ENCODE peak calls at places on chromosomes 5 and 9, in six cellular contexts. Q is foreskin keratinocyte; U is neuronal stem cell; G is left ventricle myocardium inferior; F is PC-3; H is effector memory CD4-positive, alpha-beta T cell. N is an unnamed sample. For H3K4me1, the result is how much of the 10 kb centered on the place peaks cover.

GRCh38 chr5:40823459-40823858 is 11.6 kb downstream of the RPL37 start:
- DNase-seq in Q (no peak), U (no peak), G (no peak), F (no peak), H (no peak), N (no peak)

GRCh38 chr5:105953616-105954015 is 1717.1 kb downstream of the EFNA5 start:
- DNase-seq in Q (no peak), U (no peak), G (no peak), F (no peak), H (no peak), N (no peak)

GRCh38 chr5:54738118-54738972 is 220.8 kb downstream of the SNX18 start:
- DNase-seq in Q (no peak), U (no peak), G (peak), F (peak), H (no peak), N (peak)

GRCh38 chr5:57494104-57495098 is 11.8 kb upstream of the ACTBL2 start:
- DNase-seq in Q (peak), U (no peak), G (peak), F (peak), H (no peak), N (peak)

GRCh38 chr5:74309050-74309449 is 331.5 kb downstream of the ENC1 start:
- DNase-seq in Q (no peak), U (no peak), G (no peak), F (no peak), H (no peak), N (no peak)

GRCh38 chr5:135986891-135987401 is 32.2 kb upstream of the LECT2 start:
- DNase-seq in Q (no peak), U (no peak), G (no peak), F (no peak), H (no peak), N (no peak)

GRCh38 chr5:80739057-80739456 is 84.3 kb upstream of the DHFR start:
- DNase-seq in Q (no peak), U (no peak), G (no peak), F (no peak), H (no peak), N (no peak)

GRCh38 chr9:77426712-77427111 is 221.4 kb downstream of the GNA14 start:
- DNase-seq in Q (no peak), U (no peak), G (no peak), F (no peak), H (no peak), N (no peak)

GRCh38 chr5:23419115-23419514 is 88.3 kb upstream of the PRDM9 start:
- DNase-seq in Q (peak), U (peak), G (no peak), F (peak), H (no peak), N (no peak)

GRCh38 chr5:64273276-64273675 is 107.6 kb downstream of the RNF180 start:
- DNase-seq in Q (peak), U (no peak), G (no peak), F (no peak), H (no peak), N (no peak)

GRCh38 chr5:116859666-116860320 is 285.2 kb upstream of the SEMA6A start:
- DNase-seq in Q (no peak), U (no peak), G (no peak), F (no peak), H (no peak), N (no peak)

GRCh38 chr5:93330506-93330905 is 250.5 kb downstream of the NR2F1-AS1 start:
- DNase-seq in Q (peak), U (no peak), G (no peak), F (peak), H (no peak), N (no peak)

GRCh38 chr9:130834371-130835311 is at the start of gene ABL1:
- DNase-seq in Q (peak), U (peak), G (peak), F (peak), H (peak), N (peak)

GRCh38 chr5:65364907-65365306 is 116.8 kb downstream of the ADAMTS6 start:
- DNase-seq in Q (no peak), U (no peak), G (no peak), F (peak), H (no peak), N (no peak)

GRCh38 chr5:143636951-143637528 is 174.9 kb upstream of the HMHB1 start:
- DNase-seq in Q (no peak), U (no peak), G (no peak), F (peak), H (no peak), N (no peak)

GRCh38 chr5:128869970-128870747 is 95.1 kb upstream of the SLC27A6 start:
- DNase-seq in Q (no peak), U (peak), G (no peak), F (no peak), H (no peak), N (no peak)

GRCh38 chr9:89492586-89492985 is 5.3 kb downstream of the SEMA4D start:
- DNase-seq in Q (no peak), U (no peak), G (no peak), F (no peak), H (no peak), N (no peak)

GRCh38 chr5:61322738-61323429 is 9.2 kb upstream of the ZSWIM6 start:
- DNase-seq in Q (peak), U (no peak), G (no peak), F (peak), H (no peak), N (no peak)

GRCh38 chr5:128498844-128499455 is 39.1 kb downstream of the FBN2 start:
- DNase-seq in Q (no peak), U (no peak), G (no peak), F (peak), H (no peak), N (no peak)

GRCh38 chr5:124560370-124560769 is 186.1 kb downstream of the ZNF608 start:
- DNase-seq in Q (no peak), U (no peak), G (no peak), F (no peak), H (no peak), N (no peak)

GRCh38 chr5:139812836-139813805 is 17.5 kb downstream of the PSD2 start:
- DNase-seq in Q (no peak), U (no peak), G (no peak), F (no peak), H (no peak), N (no peak)

GRCh38 chr5:111236995-111237394 is 12.8 kb downstream of the CAMK4 start:
- DNase-seq in Q (no peak), U (no peak), G (no peak), F (no peak), H (no peak), N (no peak)

GRCh38 chr9:106860731-106861584 is 2.0 kb upstream of the ZNF462 start:
- DNase-seq in Q (peak), U (peak), G (peak), F (peak), H (no peak), N (peak)

GRCh38 chr9:81455417-81455816 is 233.9 kb downstream of the TLE1 start:
- DNase-seq in Q (no peak), U (no peak), G (no peak), F (no peak), H (no peak), N (no peak)

GRCh38 chr5:87885727-87886126 is 382.9 kb downstream of the TMEM161B start:
- DNase-seq in Q (no peak), U (no peak), G (no peak), F (peak), H (no peak), N (no peak)

GRCh38 chr5:64298586-64298985 is 132.9 kb downstream of the RNF180 start:
- DNase-seq in Q (no peak), U (no peak), G (no peak), F (no peak), H (no peak), N (no peak)

GRCh38 chr5:111972548-111972947 is 215.6 kb upstream of the NREP start:
- DNase-seq in Q (no peak), U (no peak), G (no peak), F (no peak), H (no peak), N (no peak)

GRCh38 chr9:91991621-91992435 is 41.8 kb upstream of the ROR2 start:
- DNase-seq in Q (no peak), U (no peak), G (no peak), F (no peak), H (no peak), N (no peak)

GRCh38 chr5:158640581-158640980 is 459.1 kb downstream of the EBF1 start:
- DNase-seq in Q (no peak), U (no peak), G (no peak), F (peak), H (no peak), N (no peak)

GRCh38 chr5:150167908-150168307 is 1.3 kb downstream of the CDX1 start:
- DNase-seq in Q (no peak), U (no peak), G (no peak), F (no peak), H (no peak), N (no peak)

GRCh38 chr5:127229185-127229889 is 61.3 kb upstream of the MEGF10 start:
- DNase-seq in Q (peak), U (peak), G (peak), F (peak), H (peak), N (peak)

GRCh38 chr5:54905942-54906537 is 79.4 kb downstream of the ESM1 start:
- DNase-seq in Q (peak), U (peak), G (peak), F (peak), H (peak), N (peak)

GRCh38 chr9:37986001-37986400 is 82.1 kb upstream of the SLC25A51 start:
- DNase-seq in Q (no peak), U (no peak), G (no peak), F (no peak), H (no peak), N (no peak)

GRCh38 chr9:129626079-129626943 is at the start of gene NTMT1:
- DNase-seq in Q (peak), U (peak), G (peak), F (peak), H (peak), N (peak)

GRCh38 chr9:111078391-111079038 is 40.2 kb upstream of the LPAR1 start:
- DNase-seq in Q (no peak), U (no peak), G (no peak), F (no peak), H (no peak), N (no peak)

GRCh38 chr5:172769324-172769597 is 1.7 kb downstream of the DUSP1 start:
- DNase-seq in Q (peak), U (no peak), G (no peak), F (no peak), H (no peak), N (no peak)

GRCh38 chr5:169044982-169045381 is 256.0 kb downstream of the SLIT3 start:
- DNase-seq in Q (no peak), U (no peak), G (no peak), F (no peak), H (no peak), N (no peak)

DNA sequence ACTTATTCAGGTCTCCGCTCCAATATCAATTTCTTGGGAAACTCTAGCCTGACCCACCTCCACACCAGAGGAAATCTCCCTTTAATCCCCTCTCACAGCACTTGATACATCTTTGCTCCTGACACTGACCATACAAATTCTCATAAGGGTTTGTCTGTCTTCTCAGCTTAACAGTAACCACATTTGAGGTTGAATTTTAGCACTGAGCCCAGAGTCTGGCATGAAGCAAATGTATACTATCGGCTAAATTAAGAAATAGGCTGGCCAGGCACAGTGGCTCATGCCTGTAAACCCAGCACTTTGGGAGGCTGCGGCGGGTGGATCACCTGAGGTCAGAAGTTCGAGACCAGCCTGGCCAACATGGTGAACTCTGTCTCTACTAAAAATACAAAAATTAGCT is 9.7 kb downstream of the CDK5RAP2 start:
- DNase-seq in Q (no peak), U (no peak), G (no peak), F (no peak), H (no peak), N (no peak)
- H3K4me1 ChIP-seq in Q (under half), U (under half), G (under half), F (under half), H (under half), N (under half)

GRCh38 chr9:125758986-125759811 is 12.0 kb downstream of the PBX3 start:
- DNase-seq in Q (no peak), U (no peak), G (peak), F (peak), H (no peak), N (peak)
- H3K4me1 ChIP-seq in Q (under half), U (under half), G (half or more), F (under half), H (under half), N (under half)

DNA sequence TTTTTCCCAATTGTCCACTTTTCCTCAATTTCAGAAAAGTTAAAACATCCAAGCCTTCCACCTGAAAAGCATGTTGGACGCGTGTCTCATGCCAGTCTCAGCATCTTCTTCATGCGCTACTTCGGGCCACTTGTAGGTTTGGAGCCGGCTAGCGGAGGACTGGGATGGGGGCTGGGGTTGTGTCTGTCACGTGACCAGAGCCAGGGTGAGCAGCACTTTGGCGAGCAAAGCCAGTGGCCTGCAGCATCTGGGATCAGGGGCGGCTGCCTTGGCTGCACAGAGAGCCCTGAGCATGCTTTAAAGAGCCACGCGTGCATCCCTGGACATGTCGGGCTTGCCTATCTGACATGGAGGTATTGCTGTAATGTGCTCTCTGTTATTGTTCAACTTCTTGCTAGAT is 41.2 kb downstream of the SLC6A3 start:
- DNase-seq in Q (no peak), U (no peak), G (peak), F (no peak), H (no peak), N (no peak)
- H3K4me1 ChIP-seq in Q (under half), U (under half), G (under half), F (under half), H (under half), N (under half)

DNA sequence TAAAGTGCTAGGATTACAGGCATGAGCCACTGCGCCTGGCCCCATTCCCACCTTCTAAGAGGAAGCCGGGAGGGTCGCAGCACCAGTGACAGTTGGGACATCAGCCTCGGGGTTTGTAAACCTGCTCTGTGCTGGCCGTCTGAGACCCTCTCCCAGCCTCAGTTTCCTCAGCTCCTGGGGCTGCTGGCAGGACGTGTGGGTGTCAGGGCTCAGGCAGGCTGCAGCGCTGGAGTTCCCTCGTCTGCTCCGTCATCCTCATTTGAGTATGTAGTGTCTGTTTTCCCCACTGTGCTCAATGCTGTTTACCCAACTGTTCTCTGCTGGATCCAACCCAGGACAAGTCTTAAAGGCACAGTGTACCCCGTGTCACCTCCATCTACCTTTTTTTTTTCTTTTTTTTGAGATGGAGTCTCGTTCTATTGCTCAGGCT is 2.0 kb upstream of the NINJ1 start:
- DNase-seq in Q (no peak), U (no peak), G (no peak), F (peak), H (no peak), N (no peak)
- H3K4me1 ChIP-seq in Q (under half), U (under half), G (under half), F (under half), H (under half), N (under half)